ENCODE peak calls at places on chromosomes 4 and X, in six cellular contexts. H, B, F, J, U and K are unnamed samples.
A peak's percentile ranks its signal among the peaks of the same experiment; 100 is the strongest.

GRCh38 chr4:1099684-1100335 is 13.6 kb downstream of the RNF212 start:
- DNase-seq in H (no peak), B (no peak), F (no peak), J (no peak), U (no peak), K (no peak)

GRCh38 chrX:57528670-57529255 is 63.0 kb upstream of the ZXDB start:
- DNase-seq in H (peak; percentile 26), B (no peak), F (peak; percentile 0), J (no peak), U (no peak), K (no peak)

GRCh38 chr4:80252953-80253352 is 13.5 kb upstream of the FGF5 start:
- DNase-seq in H (no peak), B (no peak), F (no peak), J (no peak), U (no peak), K (no peak)

GRCh38 chr4:17511041-17511949 is 595 bp downstream of the QDPR start:
- DNase-seq in H (peak; percentile 65), B (peak; percentile 42), F (peak; percentile 67), J (peak; percentile 47), U (peak; percentile 54), K (peak; percentile 58)

GRCh38 chr4:35934370-35934981 is 309.8 kb downstream of the ARAP2 start:
- DNase-seq in H (peak; percentile 21), B (peak; percentile 8), F (no peak), J (no peak), U (peak; percentile 76), K (peak; percentile 64)

GRCh38 chr4:78059524-78059889 is 2.4 kb downstream of the FRAS1 start:
- DNase-seq in H (peak; percentile 75), B (peak; percentile 68), F (peak; percentile 16), J (peak; percentile 46), U (peak; percentile 79), K (peak; percentile 21)

GRCh38 chrX:42567268-42567667 is 210.7 kb downstream of the PPP1R2C start:
- DNase-seq in H (no peak), B (peak; percentile 35), F (no peak), J (no peak), U (no peak), K (no peak)

GRCh38 chr4:64495948-64496347 is 86.7 kb upstream of the TECRL start:
- DNase-seq in H (no peak), B (no peak), F (no peak), J (no peak), U (no peak), K (no peak)

GRCh38 chr4:17997129-17997528 is 24.4 kb downstream of the LCORL start:
- DNase-seq in H (no peak), B (no peak), F (no peak), J (no peak), U (no peak), K (no peak)

GRCh38 chr4:28462766-28463165 is 1602.1 kb downstream of the STIM2 start:
- DNase-seq in H (no peak), B (no peak), F (no peak), J (no peak), U (peak; percentile 9), K (no peak)

GRCh38 chrX:147570483-147570882 is 341.2 kb upstream of the FMR1 start:
- DNase-seq in H (no peak), B (peak; percentile 4), F (no peak), J (no peak), U (no peak), K (no peak)